ENCODE peak calls at places on chromosomes 5 and 9, in four cellular contexts. O, C, E and N are unnamed samples. For H3K9me3, the result is how much of the 10 kb centered on the place peaks cover.

GRCh38 chr5:157047898-157048297 is 11.0 kb downstream of the HAVCR1 start:
- DNase-seq in O (no peak), C (no peak), E (no peak), N (no peak)

GRCh38 chr9:17116400-17116837 is 18.4 kb upstream of the CNTLN start:
- DNase-seq in E (no peak), O (no peak), C (peak), N (no peak)

GRCh38 chr5:155189981-155190380 is 176.4 kb downstream of the KIF4B start:
- DNase-seq in C (no peak), O (no peak), E (no peak), N (no peak)

GRCh38 chr5:172487671-172488070 is 33.3 kb upstream of the SH3PXD2B start:
- DNase-seq in C (no peak), E (peak), O (no peak), N (no peak)

GRCh38 chr5:142935014-142935413 is 164.8 kb downstream of the ARHGAP26 start:
- DNase-seq in E (no peak), O (no peak), C (no peak), N (no peak)

GRCh38 chr5:125295405-125295872 is 549.0 kb upstream of the ZNF608 start:
- DNase-seq in O (no peak), E (no peak), C (peak), N (no peak)

GRCh38 chr9:95383845-95384244 is 66.3 kb upstream of the FANCC start:
- DNase-seq in E (no peak), C (peak), O (no peak), N (no peak)

GRCh38 chr5:83839256-83839655 is 118.6 kb upstream of the HAPLN1 start:
- DNase-seq in E (no peak), O (no peak), C (no peak), N (no peak)

GRCh38 chr5:151742870-151743294 is 15.5 kb downstream of the ATOX1 start:
- DNase-seq in O (no peak), E (peak), C (peak), N (no peak)

GRCh38 chr5:34684281-34684979 is 28.3 kb downstream of the RAI14 start:
- DNase-seq in E (no peak), O (peak), C (no peak), N (no peak)

GRCh38 chr5:134438268-134438622 is 26.6 kb upstream of the CDKN2AIPNL start:
- DNase-seq in E (no peak), O (no peak), C (peak), N (no peak)

GRCh38 chr9:31089822-31090221 is 1294.6 kb upstream of the ACO1 start:
- DNase-seq in O (no peak), C (no peak), E (no peak), N (no peak)

GRCh38 chr5:148639081-148639480 is 15.2 kb downstream of the HTR4 start:
- DNase-seq in O (no peak), E (no peak), C (no peak), N (no peak)

GRCh38 chr5:172712610-172713009 is 58.4 kb downstream of the DUSP1 start:
- DNase-seq in C (no peak), E (no peak), O (no peak), N (no peak)

GRCh38 chr5:36944607-36945225 is 68.1 kb downstream of the NIPBL start:
- DNase-seq in C (peak), E (no peak), O (no peak), N (no peak)

GRCh38 chr5:166031926-166032325 is 2259.5 kb upstream of the WWC1 start:
- DNase-seq in C (no peak), O (no peak), E (no peak), N (no peak)

GRCh38 chr9:131291795-131292315 is 2.3 kb downstream of the PLPP7 start:
- DNase-seq in O (no peak), C (no peak), E (no peak), N (no peak)

GRCh38 chr9:98191615-98192502 is 578 bp downstream of the CORO2A start:
- DNase-seq in C (peak), E (peak), O (peak), N (peak)

GRCh38 chr5:44178414-44178813 is 210.8 kb downstream of the FGF10 start:
- DNase-seq in O (no peak), E (no peak), C (no peak), N (no peak)
- H3K9me3 ChIP-seq in O (under half), E (under half), C (under half), N (under half)

GRCh38 chr5:2135833-2136232 is 253.1 kb upstream of the IRX4 start:
- DNase-seq in O (no peak), E (no peak), C (no peak), N (no peak)

GRCh38 chr5:2133080-2133479 is 250.4 kb upstream of the IRX4 start:
- DNase-seq in O (no peak), C (no peak), E (no peak), N (no peak)

GRCh38 chr5:2133936-2134335 is 251.2 kb upstream of the IRX4 start:
- DNase-seq in C (no peak), O (no peak), E (no peak), N (no peak)

GRCh38 chr5:2135354-2135753 is 252.6 kb upstream of the IRX4 start:
- DNase-seq in O (no peak), C (no peak), E (no peak), N (no peak)

GRCh38 chr5:2134543-2135299 is 252.0 kb upstream of the IRX4 start:
- DNase-seq in E (no peak), O (no peak), C (no peak), N (no peak)
- H3K9me3 ChIP-seq in E (under half), O (under half), C (under half), N (under half)

GRCh38 chr9:138122676-138123075 is 245.1 kb downstream of the CACNA1B start:
- DNase-seq in E (no peak), C (no peak), O (no peak), N (no peak)
- H3K9me3 ChIP-seq in E (under half), C (under half), O (under half), N (under half)

GRCh38 chr5:2300421-2300820 is 417.7 kb upstream of the IRX4 start:
- DNase-seq in C (no peak), E (no peak), O (no peak), N (no peak)
- H3K9me3 ChIP-seq in C (under half), E (under half), O (under half), N (under half)

GRCh38 chr5:44794371-44794770 is 14.4 kb upstream of the MRPS30 start:
- DNase-seq in E (no peak), C (no peak), O (no peak), N (no peak)

GRCh38 chr5:44795496-44795895 is 13.3 kb upstream of the MRPS30 start:
- DNase-seq in O (no peak), C (no peak), E (no peak), N (no peak)

GRCh38 chr5:44801992-44802391 is 6.8 kb upstream of the MRPS30 start:
- DNase-seq in C (no peak), O (no peak), E (no peak), N (no peak)

GRCh38 chr5:44797723-44798122 is 11.0 kb upstream of the MRPS30 start:
- DNase-seq in C (no peak), E (no peak), O (no peak), N (no peak)
- H3K9me3 ChIP-seq in C (under half), E (under half), O (under half), N (under half)

GRCh38 chr9:122418016-122418415 is 47.2 kb downstream of the PTGS1 start:
- DNase-seq in O (no peak), C (peak), E (no peak), N (no peak)
- H3K9me3 ChIP-seq in O (under half), C (under half), E (under half), N (under half)

GRCh38 chr9:37508834-37509206 is 23.1 kb downstream of the POLR1E start:
- DNase-seq in C (no peak), O (no peak), E (no peak), N (no peak)

GRCh38 chr9:37511006-37511714 is 25.4 kb downstream of the POLR1E start:
- DNase-seq in C (no peak), E (no peak), O (no peak), N (no peak)

GRCh38 chr9:37507586-37508134 is 21.9 kb downstream of the POLR1E start:
- DNase-seq in C (no peak), E (no peak), O (no peak), N (no peak)

GRCh38 chr9:37509536-37509935 is 23.8 kb downstream of the POLR1E start:
- DNase-seq in C (no peak), O (no peak), E (no peak), N (no peak)

GRCh38 chr9:37508135-37508833 is 22.5 kb downstream of the POLR1E start:
- DNase-seq in E (no peak), O (no peak), C (peak), N (no peak)
- H3K9me3 ChIP-seq in E (under half), O (under half), C (under half), N (under half)

DNA sequence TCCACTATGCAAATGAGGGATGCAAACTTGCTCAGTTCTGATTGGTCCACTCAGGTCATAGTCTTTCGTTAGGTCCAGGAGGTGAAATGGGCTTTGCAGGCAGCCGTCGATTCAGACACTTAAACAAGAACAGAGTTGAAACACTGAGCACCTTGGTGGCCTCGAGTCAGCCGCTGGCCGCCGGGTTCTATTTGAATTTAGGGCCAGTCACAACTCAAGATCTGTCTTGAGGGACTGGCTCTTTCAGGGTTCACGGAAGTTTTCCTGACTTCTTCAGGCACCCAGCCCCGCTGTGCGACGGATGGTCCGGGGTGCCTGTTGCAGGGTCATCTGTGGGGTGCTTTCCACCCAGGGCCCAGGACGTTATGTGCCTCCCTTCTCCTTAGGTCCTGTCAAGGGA is 412.8 kb upstream of the IRX4 start:
- DNase-seq in E (no peak), C (no peak), O (no peak), N (no peak)
- H3K9me3 ChIP-seq in E (under half), C (under half), O (under half), N (under half)